ENCODE peak calls at places on chromosomes 5 and 9, in ten cellular contexts. One of them, this sample, is unnamed.

GRCh38 chr9:70021026-70021571 is 22.5 kb upstream of the MAMDC2 start:
- DNase-seq in activated naive CD8-positive, alpha-beta T cell treated with anti-CD3 and anti-CD28 coated beads, Interleukin-2, amount 10 ng/mL, durations not matched to agents 7 days and 5 days: no peak
- DNase-seq in progenitor cell of endocrine pancreas: no peak
- DNase-seq in psoas muscle: no peak
- DNase-seq in HT1080: peak; percentile 96
- DNase-seq in activated T-cell treated with anti-CD3 and anti-CD28 coated beads, Interleukin-2, amount 50 U/mL, for 48 hours: no peak
- DNase-seq in mesenteric fat pad: no peak
- DNase-seq in ovary: no peak
- DNase-seq in DMS153: no peak
- DNase-seq in amniotic epithelial cell: peak; percentile 94
- DNase-seq in this sample: peak; percentile 65

GRCh38 chr5:83270311-83270710 is 193.0 kb downstream of the XRCC4 start:
- DNase-seq in activated naive CD8-positive, alpha-beta T cell treated with anti-CD3 and anti-CD28 coated beads, Interleukin-2, amount 10 ng/mL, durations not matched to agents 7 days and 5 days: no peak
- DNase-seq in psoas muscle: no peak
- DNase-seq in mesenteric fat pad: no peak
- DNase-seq in progenitor cell of endocrine pancreas: no peak
- DNase-seq in HT1080: no peak
- DNase-seq in ovary: no peak
- DNase-seq in DMS153: no peak
- DNase-seq in amniotic epithelial cell: no peak
- DNase-seq in activated T-cell treated with anti-CD3 and anti-CD28 coated beads, Interleukin-2, amount 50 U/mL, for 48 hours: no peak
- DNase-seq in this sample: no peak

GRCh38 chr9:82385633-82386032 is 397.1 kb downstream of the SPATA31D1 start:
- DNase-seq in HT1080: no peak
- DNase-seq in ovary: no peak
- DNase-seq in DMS153: no peak
- DNase-seq in activated T-cell treated with anti-CD3 and anti-CD28 coated beads, Interleukin-2, amount 50 U/mL, for 48 hours: no peak
- DNase-seq in psoas muscle: no peak
- DNase-seq in mesenteric fat pad: no peak
- DNase-seq in progenitor cell of endocrine pancreas: no peak
- DNase-seq in amniotic epithelial cell: no peak
- DNase-seq in activated naive CD8-positive, alpha-beta T cell treated with anti-CD3 and anti-CD28 coated beads, Interleukin-2, amount 10 ng/mL, durations not matched to agents 7 days and 5 days: no peak
- DNase-seq in this sample: no peak

GRCh38 chr9:96626912-96627311 is 7.3 kb upstream of the CDC14B start:
- DNase-seq in activated naive CD8-positive, alpha-beta T cell treated with anti-CD3 and anti-CD28 coated beads, Interleukin-2, amount 10 ng/mL, durations not matched to agents 7 days and 5 days: no peak
- DNase-seq in activated T-cell treated with anti-CD3 and anti-CD28 coated beads, Interleukin-2, amount 50 U/mL, for 48 hours: no peak
- DNase-seq in progenitor cell of endocrine pancreas: no peak
- DNase-seq in mesenteric fat pad: no peak
- DNase-seq in amniotic epithelial cell: no peak
- DNase-seq in psoas muscle: no peak
- DNase-seq in DMS153: no peak
- DNase-seq in HT1080: peak; percentile 6
- DNase-seq in ovary: no peak
- DNase-seq in this sample: no peak

GRCh38 chr5:163407034-163407652 is 30.3 kb upstream of the CCNG1 start:
- DNase-seq in activated T-cell treated with anti-CD3 and anti-CD28 coated beads, Interleukin-2, amount 50 U/mL, for 48 hours: no peak
- DNase-seq in activated naive CD8-positive, alpha-beta T cell treated with anti-CD3 and anti-CD28 coated beads, Interleukin-2, amount 10 ng/mL, durations not matched to agents 7 days and 5 days: no peak
- DNase-seq in ovary: no peak
- DNase-seq in HT1080: peak; percentile 18
- DNase-seq in progenitor cell of endocrine pancreas: no peak
- DNase-seq in DMS153: no peak
- DNase-seq in mesenteric fat pad: no peak
- DNase-seq in amniotic epithelial cell: peak; percentile 56
- DNase-seq in psoas muscle: no peak
- DNase-seq in this sample: peak; percentile 20

GRCh38 chr5:96410013-96410412 is 23.0 kb downstream of the PCSK1 start:
- DNase-seq in amniotic epithelial cell: no peak
- DNase-seq in activated T-cell treated with anti-CD3 and anti-CD28 coated beads, Interleukin-2, amount 50 U/mL, for 48 hours: no peak
- DNase-seq in progenitor cell of endocrine pancreas: no peak
- DNase-seq in activated naive CD8-positive, alpha-beta T cell treated with anti-CD3 and anti-CD28 coated beads, Interleukin-2, amount 10 ng/mL, durations not matched to agents 7 days and 5 days: no peak
- DNase-seq in DMS153: no peak
- DNase-seq in HT1080: no peak
- DNase-seq in ovary: no peak
- DNase-seq in psoas muscle: no peak
- DNase-seq in mesenteric fat pad: no peak
- DNase-seq in this sample: peak; percentile 28

GRCh38 chr9:33695856-33696255 is 99.5 kb upstream of the PRSS3 start:
- DNase-seq in activated naive CD8-positive, alpha-beta T cell treated with anti-CD3 and anti-CD28 coated beads, Interleukin-2, amount 10 ng/mL, durations not matched to agents 7 days and 5 days: no peak
- DNase-seq in DMS153: no peak
- DNase-seq in psoas muscle: no peak
- DNase-seq in HT1080: no peak
- DNase-seq in progenitor cell of endocrine pancreas: no peak
- DNase-seq in activated T-cell treated with anti-CD3 and anti-CD28 coated beads, Interleukin-2, amount 50 U/mL, for 48 hours: no peak
- DNase-seq in amniotic epithelial cell: no peak
- DNase-seq in ovary: no peak
- DNase-seq in mesenteric fat pad: no peak
- DNase-seq in this sample: no peak

GRCh38 chr5:95620870-95621838 is 1.3 kb downstream of the GPR150 start:
- DNase-seq in DMS153: no peak
- DNase-seq in progenitor cell of endocrine pancreas: peak; percentile 33
- DNase-seq in psoas muscle: peak; percentile 64
- DNase-seq in activated T-cell treated with anti-CD3 and anti-CD28 coated beads, Interleukin-2, amount 50 U/mL, for 48 hours: peak; percentile 77
- DNase-seq in activated naive CD8-positive, alpha-beta T cell treated with anti-CD3 and anti-CD28 coated beads, Interleukin-2, amount 10 ng/mL, durations not matched to agents 7 days and 5 days: peak; percentile 74
- DNase-seq in mesenteric fat pad: no peak
- DNase-seq in HT1080: no peak
- DNase-seq in amniotic epithelial cell: peak; percentile 46
- DNase-seq in ovary: peak; percentile 39
- DNase-seq in this sample: peak; percentile 58

GRCh38 chr9:18722882-18723281 is 248.9 kb downstream of the ADAMTSL1 start:
- DNase-seq in activated T-cell treated with anti-CD3 and anti-CD28 coated beads, Interleukin-2, amount 50 U/mL, for 48 hours: no peak
- DNase-seq in amniotic epithelial cell: no peak
- DNase-seq in progenitor cell of endocrine pancreas: no peak
- DNase-seq in ovary: no peak
- DNase-seq in DMS153: no peak
- DNase-seq in activated naive CD8-positive, alpha-beta T cell treated with anti-CD3 and anti-CD28 coated beads, Interleukin-2, amount 10 ng/mL, durations not matched to agents 7 days and 5 days: no peak
- DNase-seq in mesenteric fat pad: no peak
- DNase-seq in psoas muscle: no peak
- DNase-seq in HT1080: no peak
- DNase-seq in this sample: no peak

GRCh38 chr9:37404590-37404989 is 17.9 kb upstream of the GRHPR start:
- DNase-seq in psoas muscle: no peak
- DNase-seq in activated naive CD8-positive, alpha-beta T cell treated with anti-CD3 and anti-CD28 coated beads, Interleukin-2, amount 10 ng/mL, durations not matched to agents 7 days and 5 days: no peak
- DNase-seq in progenitor cell of endocrine pancreas: no peak
- DNase-seq in activated T-cell treated with anti-CD3 and anti-CD28 coated beads, Interleukin-2, amount 50 U/mL, for 48 hours: no peak
- DNase-seq in HT1080: no peak
- DNase-seq in mesenteric fat pad: no peak
- DNase-seq in ovary: no peak
- DNase-seq in DMS153: no peak
- DNase-seq in amniotic epithelial cell: no peak
- DNase-seq in this sample: no peak

GRCh38 chr5:109170629-109171350 is 239.0 kb downstream of the PJA2 start:
- DNase-seq in psoas muscle: no peak
- DNase-seq in activated naive CD8-positive, alpha-beta T cell treated with anti-CD3 and anti-CD28 coated beads, Interleukin-2, amount 10 ng/mL, durations not matched to agents 7 days and 5 days: no peak
- DNase-seq in progenitor cell of endocrine pancreas: no peak
- DNase-seq in mesenteric fat pad: no peak
- DNase-seq in amniotic epithelial cell: no peak
- DNase-seq in HT1080: no peak
- DNase-seq in DMS153: no peak
- DNase-seq in activated T-cell treated with anti-CD3 and anti-CD28 coated beads, Interleukin-2, amount 50 U/mL, for 48 hours: no peak
- DNase-seq in ovary: no peak
- DNase-seq in this sample: no peak

GRCh38 chr9:86540999-86541398 is 186.8 kb upstream of the TUT7 start:
- DNase-seq in amniotic epithelial cell: no peak
- DNase-seq in mesenteric fat pad: no peak
- DNase-seq in DMS153: no peak
- DNase-seq in HT1080: no peak
- DNase-seq in activated naive CD8-positive, alpha-beta T cell treated with anti-CD3 and anti-CD28 coated beads, Interleukin-2, amount 10 ng/mL, durations not matched to agents 7 days and 5 days: no peak
- DNase-seq in ovary: no peak
- DNase-seq in activated T-cell treated with anti-CD3 and anti-CD28 coated beads, Interleukin-2, amount 50 U/mL, for 48 hours: no peak
- DNase-seq in psoas muscle: no peak
- DNase-seq in progenitor cell of endocrine pancreas: no peak
- DNase-seq in this sample: no peak

GRCh38 chr5:132473608-132474007 is 17.0 kb downstream of the IRF1 start:
- DNase-seq in mesenteric fat pad: peak; percentile 62
- DNase-seq in psoas muscle: no peak
- DNase-seq in activated T-cell treated with anti-CD3 and anti-CD28 coated beads, Interleukin-2, amount 50 U/mL, for 48 hours: peak; percentile 26
- DNase-seq in HT1080: no peak
- DNase-seq in progenitor cell of endocrine pancreas: no peak
- DNase-seq in activated naive CD8-positive, alpha-beta T cell treated with anti-CD3 and anti-CD28 coated beads, Interleukin-2, amount 10 ng/mL, durations not matched to agents 7 days and 5 days: peak; percentile 31
- DNase-seq in DMS153: no peak
- DNase-seq in ovary: peak; percentile 17
- DNase-seq in amniotic epithelial cell: no peak
- DNase-seq in this sample: no peak

GRCh38 chr5:52807723-52808122 is 20.0 kb downstream of the ITGA1 start:
- DNase-seq in activated T-cell treated with anti-CD3 and anti-CD28 coated beads, Interleukin-2, amount 50 U/mL, for 48 hours: no peak
- DNase-seq in amniotic epithelial cell: no peak
- DNase-seq in progenitor cell of endocrine pancreas: no peak
- DNase-seq in ovary: no peak
- DNase-seq in mesenteric fat pad: no peak
- DNase-seq in DMS153: no peak
- DNase-seq in activated naive CD8-positive, alpha-beta T cell treated with anti-CD3 and anti-CD28 coated beads, Interleukin-2, amount 10 ng/mL, durations not matched to agents 7 days and 5 days: no peak
- DNase-seq in psoas muscle: no peak
- DNase-seq in HT1080: no peak
- DNase-seq in this sample: no peak

GRCh38 chr5:179619776-179620175 is 3.7 kb downstream of the HNRNPH1 start:
- DNase-seq in HT1080: no peak
- DNase-seq in ovary: no peak
- DNase-seq in activated T-cell treated with anti-CD3 and anti-CD28 coated beads, Interleukin-2, amount 50 U/mL, for 48 hours: no peak
- DNase-seq in progenitor cell of endocrine pancreas: no peak
- DNase-seq in activated naive CD8-positive, alpha-beta T cell treated with anti-CD3 and anti-CD28 coated beads, Interleukin-2, amount 10 ng/mL, durations not matched to agents 7 days and 5 days: no peak
- DNase-seq in mesenteric fat pad: no peak
- DNase-seq in amniotic epithelial cell: peak; percentile 70
- DNase-seq in psoas muscle: no peak
- DNase-seq in DMS153: no peak
- DNase-seq in this sample: no peak

GRCh38 chr9:14989811-14990210 is 79.6 kb upstream of the FREM1 start:
- DNase-seq in ovary: no peak
- DNase-seq in psoas muscle: no peak
- DNase-seq in HT1080: peak; percentile 80
- DNase-seq in mesenteric fat pad: no peak
- DNase-seq in DMS153: no peak
- DNase-seq in activated naive CD8-positive, alpha-beta T cell treated with anti-CD3 and anti-CD28 coated beads, Interleukin-2, amount 10 ng/mL, durations not matched to agents 7 days and 5 days: no peak
- DNase-seq in progenitor cell of endocrine pancreas: no peak
- DNase-seq in amniotic epithelial cell: peak; percentile 7
- DNase-seq in activated T-cell treated with anti-CD3 and anti-CD28 coated beads, Interleukin-2, amount 50 U/mL, for 48 hours: no peak
- DNase-seq in this sample: no peak

GRCh38 chr5:77645158-77645994 is 6.9 kb upstream of the OTP start:
- DNase-seq in HT1080: peak; percentile 22
- DNase-seq in psoas muscle: no peak
- DNase-seq in activated naive CD8-positive, alpha-beta T cell treated with anti-CD3 and anti-CD28 coated beads, Interleukin-2, amount 10 ng/mL, durations not matched to agents 7 days and 5 days: peak; percentile 72
- DNase-seq in activated T-cell treated with anti-CD3 and anti-CD28 coated beads, Interleukin-2, amount 50 U/mL, for 48 hours: peak; percentile 69
- DNase-seq in DMS153: no peak
- DNase-seq in mesenteric fat pad: no peak
- DNase-seq in progenitor cell of endocrine pancreas: peak; percentile 65
- DNase-seq in ovary: peak; percentile 52
- DNase-seq in amniotic epithelial cell: no peak
- DNase-seq in this sample: no peak